ENCODE peak calls at places on chromosomes 7 and 10, in five cellular contexts. A, M, N, I and U are unnamed samples.

GRCh38 chr7:153381275-153382119 is 621.9 kb downstream of the ACTR3B start:
- DNase-seq in A (no peak), M (no peak), N (peak), I (no peak), U (no peak)

GRCh38 chr7:137146552-137146961 is 197.0 kb downstream of the PTN start:
- DNase-seq in A (peak), M (no peak), N (no peak), I (peak), U (peak)

GRCh38 chr10:42488416-42488815 is 150.0 kb downstream of the ZNF33B start:
- DNase-seq in A (no peak), M (no peak), N (no peak), I (peak), U (no peak)

GRCh38 chr7:69598487-69599148 is 343 bp downstream of the AUTS2 start:
- DNase-seq in A (no peak), M (no peak), N (no peak), I (no peak), U (no peak)

GRCh38 chr7:116195451-116195850 is 14.9 kb upstream of the TES start:
- DNase-seq in A (no peak), M (no peak), N (no peak), I (no peak), U (no peak)

GRCh38 chr7:98978672-98979071 is 100.3 kb downstream of the TRRAP start:
- DNase-seq in A (no peak), M (no peak), N (no peak), I (no peak), U (no peak)

GRCh38 chr7:158321056-158321700 is 266.4 kb downstream of the PTPRN2 start:
- DNase-seq in A (no peak), M (no peak), N (no peak), I (no peak), U (no peak)

GRCh38 chr10:99431190-99431549 is 746 bp upstream of the GOT1 start:
- DNase-seq in A (no peak), M (peak), N (peak), I (no peak), U (no peak)

GRCh38 chr10:74976565-74976964 is 134.9 kb upstream of the SAMD8 start:
- DNase-seq in A (no peak), M (no peak), N (peak), I (no peak), U (no peak)

GRCh38 chr10:80410122-80410521 is 1.8 kb downstream of the PRXL2A start:
- DNase-seq in A (no peak), M (no peak), N (peak), I (no peak), U (no peak)
- H3K4me3 ChIP-seq in A (no peak), M (no peak), N (peak), I (no peak), U (no peak)

DNA sequence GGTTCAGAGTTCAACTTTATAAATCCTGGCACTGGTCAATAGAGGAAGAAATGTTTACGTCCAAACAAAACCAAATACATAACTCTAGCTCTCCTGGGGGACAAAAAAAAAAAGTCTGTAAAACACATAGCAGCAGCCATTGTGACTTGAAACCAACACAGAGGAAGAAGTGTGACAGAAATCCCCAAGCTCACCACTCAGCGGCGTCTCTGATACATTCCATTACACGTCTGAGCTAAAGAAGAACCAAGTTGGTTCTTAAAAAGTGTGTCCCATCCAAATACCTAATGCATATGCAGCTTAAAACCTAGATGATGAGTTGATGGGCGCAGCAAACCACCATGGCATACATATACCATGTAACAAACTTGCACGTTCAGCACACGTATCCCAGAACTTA is 58.3 kb upstream of the NANOS1 start:
- DNase-seq in A (no peak), M (no peak), N (peak), I (no peak), U (no peak)
- TF ChIP-seq CTCF in A (no peak), M (no peak), N (no peak), I (no peak), U (no peak)

DNA sequence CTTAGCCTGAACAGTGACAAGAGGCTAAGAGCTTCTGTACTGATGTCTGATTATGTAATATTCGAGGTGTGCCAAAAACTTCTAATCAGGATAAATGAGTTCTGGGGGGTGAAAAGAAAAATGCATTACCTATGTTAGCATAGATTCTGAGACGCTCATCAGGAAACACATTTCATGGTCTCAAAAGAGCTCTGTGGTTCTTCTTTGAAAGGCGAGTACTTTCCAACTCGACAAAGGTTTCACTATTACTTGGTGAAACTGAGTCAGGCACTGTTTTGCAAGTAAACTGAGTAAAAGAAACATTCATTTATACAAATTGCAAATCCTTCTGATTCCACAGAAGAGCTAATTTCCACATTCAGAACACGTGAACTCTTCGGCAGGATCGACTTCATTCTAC is 523.2 kb downstream of the GATA3 start:
- DNase-seq in A (no peak), M (no peak), N (no peak), I (no peak), U (no peak)
- H3K4me3 ChIP-seq in A (no peak), M (no peak), N (no peak), I (no peak), U (no peak)

DNA sequence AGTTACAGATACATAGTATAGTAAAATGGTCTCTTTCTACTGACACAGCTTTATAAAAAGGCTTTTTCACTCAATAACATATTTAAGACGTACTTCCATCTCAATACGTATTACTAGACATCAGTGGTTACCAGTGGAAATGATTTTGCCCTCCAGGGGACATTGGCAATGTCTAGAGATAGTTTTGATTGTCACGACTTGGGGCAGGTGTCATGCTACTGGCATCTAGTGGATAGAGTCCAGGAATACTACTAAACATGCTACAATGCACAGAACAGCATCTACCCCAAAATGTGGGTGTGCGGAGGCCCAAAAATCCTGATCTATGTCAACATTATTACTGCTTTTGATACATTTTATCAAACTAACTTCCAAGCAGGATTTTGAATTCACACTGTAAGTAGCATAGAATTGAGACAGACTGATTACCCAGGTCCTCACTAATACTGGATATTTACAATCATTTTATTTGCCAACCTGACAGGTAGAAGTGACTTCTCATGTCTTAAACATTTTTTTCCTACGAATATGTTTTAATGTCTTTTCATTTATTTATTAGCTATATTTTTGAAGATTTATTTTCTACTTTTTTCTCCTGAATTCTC is 53.8 kb downstream of the HGF start:
- DNase-seq in A (no peak), M (no peak), N (no peak), I (no peak), U (no peak)
- TF ChIP-seq CTCF in A (peak), M (no peak), N (no peak), I (peak), U (peak)

GRCh38 chr10:1156616-1156886 is 100.4 kb downstream of the WDR37 start:
- DNase-seq in A (no peak), M (no peak), N (no peak), I (no peak), U (no peak)
- H3K4me3 ChIP-seq in A (no peak), M (no peak), N (no peak), I (no peak), U (no peak)

GRCh38 chr10:51892313-51892712 is 192.9 kb upstream of the CSTF2T start:
- DNase-seq in A (no peak), M (no peak), N (no peak), I (no peak), U (no peak)

GRCh38 chr10:51894752-51895151 is 195.4 kb upstream of the CSTF2T start:
- DNase-seq in A (no peak), M (no peak), N (no peak), I (peak), U (no peak)

GRCh38 chr10:51895209-51895608 is 195.8 kb upstream of the CSTF2T start:
- DNase-seq in A (peak), M (no peak), N (no peak), I (peak), U (no peak)

GRCh38 chr10:51896849-51897248 is 197.5 kb upstream of the CSTF2T start:
- DNase-seq in A (peak), M (no peak), N (no peak), I (peak), U (peak)

DNA sequence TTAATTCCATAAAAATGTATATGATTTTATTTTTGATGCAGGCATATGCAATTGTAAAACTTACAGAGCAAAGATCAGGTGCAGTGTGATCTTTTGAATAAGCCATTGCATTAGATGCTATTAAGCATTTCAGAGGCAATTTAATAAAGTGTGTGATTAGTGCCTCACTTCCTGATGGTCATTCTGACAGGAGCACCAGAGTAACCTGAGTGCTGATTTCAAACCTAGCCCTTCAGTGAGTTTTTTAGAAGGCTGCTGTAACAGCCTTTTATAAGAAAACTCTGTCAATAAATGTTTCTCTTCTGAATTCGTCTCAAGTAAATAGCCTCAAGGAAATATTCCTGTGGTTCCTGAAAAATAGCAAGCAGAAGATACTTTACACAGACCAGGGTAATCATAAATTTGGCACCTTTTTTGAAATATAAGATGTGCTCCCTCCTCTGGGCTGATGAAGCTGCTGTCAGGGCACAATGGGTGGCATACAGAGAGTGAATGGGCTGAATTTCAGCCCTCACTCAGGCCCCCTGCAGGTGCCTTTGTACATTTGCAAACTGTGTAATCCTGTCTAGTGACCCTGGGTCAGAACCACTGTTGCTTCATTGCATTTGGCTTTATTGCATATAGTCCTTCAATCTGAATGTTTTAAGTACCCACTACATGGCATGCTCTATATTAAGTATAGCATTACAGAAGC is 193.7 kb upstream of the CSTF2T start:
- DNase-seq in A (no peak), M (no peak), N (no peak), I (no peak), U (no peak)
- TF ChIP-seq CTCF in A (no peak), M (no peak), N (no peak), I (peak), U (peak)